ENCODE peak calls at places on chromosomes 1 and 21, in five cellular contexts. One of them, this sample, is unnamed.

GRCh38 chr1:94130851-94131595 is 10.1 kb upstream of the ABCA4 start:
- DNase-seq in fibroblast of mammary gland: peak
- DNase-seq in choroid plexus epithelial cell: peak
- DNase-seq in ovary: no peak
- DNase-seq in adrenal gland: no peak
- DNase-seq in this sample: peak

GRCh38 chr1:27372808-27373690 is 1.6 kb downstream of the FCN3 start:
- DNase-seq in choroid plexus epithelial cell: no peak
- DNase-seq in ovary: no peak
- DNase-seq in adrenal gland: no peak
- DNase-seq in fibroblast of mammary gland: no peak
- DNase-seq in this sample: no peak

GRCh38 chr1:242569867-242570266 is 45.4 kb upstream of the PLD5 start:
- DNase-seq in choroid plexus epithelial cell: no peak
- DNase-seq in fibroblast of mammary gland: peak
- DNase-seq in adrenal gland: no peak
- DNase-seq in ovary: no peak
- DNase-seq in this sample: no peak

GRCh38 chr1:25616932-25617625 is 488 bp downstream of the MAN1C1 start:
- DNase-seq in ovary: peak
- DNase-seq in adrenal gland: peak
- DNase-seq in fibroblast of mammary gland: no peak
- DNase-seq in choroid plexus epithelial cell: peak
- DNase-seq in this sample: no peak

GRCh38 chr1:231219422-231220401 is 21.3 kb upstream of the GNPAT start:
- DNase-seq in fibroblast of mammary gland: no peak
- DNase-seq in ovary: no peak
- DNase-seq in adrenal gland: no peak
- DNase-seq in choroid plexus epithelial cell: no peak
- DNase-seq in this sample: no peak

GRCh38 chr1:109094377-109094803 is 3.8 kb downstream of the TMEM167B start:
- DNase-seq in ovary: no peak
- DNase-seq in choroid plexus epithelial cell: peak
- DNase-seq in adrenal gland: no peak
- DNase-seq in fibroblast of mammary gland: peak
- DNase-seq in this sample: no peak

GRCh38 chr1:210441028-210441427 is 112.3 kb downstream of the HHAT start:
- DNase-seq in ovary: no peak
- DNase-seq in fibroblast of mammary gland: no peak
- DNase-seq in choroid plexus epithelial cell: no peak
- DNase-seq in adrenal gland: no peak
- DNase-seq in this sample: no peak

GRCh38 chr1:159421821-159422220 is 10.2 kb upstream of the OR10J4 start:
- DNase-seq in choroid plexus epithelial cell: no peak
- DNase-seq in ovary: no peak
- DNase-seq in adrenal gland: no peak
- DNase-seq in fibroblast of mammary gland: no peak
- DNase-seq in this sample: no peak

GRCh38 chr1:18007391-18008106 is 100.0 kb upstream of the IGSF21 start:
- DNase-seq in fibroblast of mammary gland: no peak
- DNase-seq in adrenal gland: no peak
- DNase-seq in ovary: no peak
- DNase-seq in choroid plexus epithelial cell: no peak
- DNase-seq in this sample: no peak

GRCh38 chr1:43847290-43847689 is 86.3 kb upstream of the ARTN start:
- DNase-seq in adrenal gland: no peak
- DNase-seq in fibroblast of mammary gland: no peak
- DNase-seq in choroid plexus epithelial cell: peak
- DNase-seq in ovary: no peak
- DNase-seq in this sample: no peak

GRCh38 chr1:78377356-78377928 is 113.3 kb upstream of the PTGFR start:
- DNase-seq in ovary: no peak
- DNase-seq in choroid plexus epithelial cell: peak
- DNase-seq in adrenal gland: no peak
- DNase-seq in fibroblast of mammary gland: peak
- DNase-seq in this sample: no peak

GRCh38 chr1:24108334-24109165 is 3.4 kb downstream of the MYOM3 start:
- DNase-seq in ovary: no peak
- DNase-seq in adrenal gland: peak
- DNase-seq in choroid plexus epithelial cell: peak
- DNase-seq in fibroblast of mammary gland: peak
- DNase-seq in this sample: peak

GRCh38 chr1:187471555-187471954 is 642.8 kb downstream of the PLA2G4A start:
- DNase-seq in ovary: no peak
- DNase-seq in fibroblast of mammary gland: no peak
- DNase-seq in adrenal gland: no peak
- DNase-seq in choroid plexus epithelial cell: peak
- DNase-seq in this sample: peak

GRCh38 chr1:42146127-42146915 is 6.9 kb upstream of the GUCA2B start:
- DNase-seq in adrenal gland: no peak
- DNase-seq in fibroblast of mammary gland: no peak
- DNase-seq in ovary: no peak
- DNase-seq in choroid plexus epithelial cell: no peak
- DNase-seq in this sample: no peak

GRCh38 chr1:182968846-182969734 is 16.1 kb upstream of the SHCBP1L start:
- DNase-seq in ovary: no peak
- DNase-seq in choroid plexus epithelial cell: no peak
- DNase-seq in fibroblast of mammary gland: no peak
- DNase-seq in adrenal gland: no peak
- DNase-seq in this sample: no peak

GRCh38 chr1:62177621-62178020 is 17.0 kb upstream of the L1TD1 start:
- DNase-seq in adrenal gland: no peak
- DNase-seq in ovary: no peak
- DNase-seq in fibroblast of mammary gland: no peak
- DNase-seq in choroid plexus epithelial cell: no peak
- DNase-seq in this sample: no peak

GRCh38 chr1:205442051-205442721 is 13.7 kb downstream of the BLACAT1 start:
- DNase-seq in choroid plexus epithelial cell: no peak
- DNase-seq in adrenal gland: no peak
- DNase-seq in fibroblast of mammary gland: no peak
- DNase-seq in ovary: no peak
- DNase-seq in this sample: no peak

GRCh38 chr1:226912587-226913176 is 27.4 kb upstream of the COQ8A start:
- DNase-seq in adrenal gland: peak
- DNase-seq in fibroblast of mammary gland: peak
- DNase-seq in ovary: peak
- DNase-seq in choroid plexus epithelial cell: peak
- DNase-seq in this sample: peak

GRCh38 chr1:212478467-212479025 is 45.8 kb downstream of the NENF start:
- DNase-seq in ovary: no peak
- DNase-seq in fibroblast of mammary gland: no peak
- DNase-seq in adrenal gland: no peak
- DNase-seq in choroid plexus epithelial cell: no peak
- DNase-seq in this sample: no peak

DNA sequence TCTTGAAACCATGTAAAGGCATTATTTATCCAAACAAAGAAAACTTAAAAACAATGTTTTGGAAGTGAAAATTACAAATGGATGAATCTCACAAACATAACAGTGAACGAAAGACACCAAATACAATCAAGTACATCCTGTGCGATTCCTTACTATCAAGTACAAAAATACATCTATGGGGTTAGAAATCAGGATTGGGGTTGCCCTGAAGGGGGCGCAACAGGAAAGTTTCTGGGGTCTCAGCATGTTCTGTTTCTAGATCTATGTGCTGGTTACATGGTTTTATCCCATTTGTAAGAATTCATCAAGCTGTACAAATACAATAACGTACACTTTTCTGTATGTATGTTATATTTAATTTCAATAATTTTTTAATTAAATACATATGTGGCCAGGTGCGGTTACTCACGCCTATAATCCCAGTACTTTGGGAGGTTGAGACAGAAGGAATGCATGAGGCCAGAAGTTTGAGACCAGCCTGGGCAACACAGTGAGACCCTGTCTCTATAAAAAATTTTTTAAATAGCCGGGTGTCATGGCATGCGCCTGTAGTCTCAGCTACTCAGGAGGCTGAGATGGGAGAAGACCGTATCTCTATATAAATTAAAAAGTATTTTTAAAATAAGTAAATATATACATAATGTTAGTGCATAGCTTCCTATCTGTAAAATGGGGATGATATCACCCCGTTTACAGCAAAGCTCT is 121.5 kb upstream of the SOD1 start:
- DNase-seq in fibroblast of mammary gland: no peak
- DNase-seq in ovary: no peak
- DNase-seq in adrenal gland: no peak
- DNase-seq in choroid plexus epithelial cell: no peak
- DNase-seq in this sample: no peak
- TF ChIP-seq CTCF in fibroblast of mammary gland: no peak
- TF ChIP-seq CTCF in ovary: no peak
- TF ChIP-seq CTCF in adrenal gland: no peak
- TF ChIP-seq CTCF in choroid plexus epithelial cell: peak
- TF ChIP-seq CTCF in this sample: no peak

GRCh38 chr1:61095127-61095812 is 12.9 kb downstream of the NFIA start:
- DNase-seq in ovary: no peak
- DNase-seq in adrenal gland: no peak
- DNase-seq in fibroblast of mammary gland: no peak
- DNase-seq in choroid plexus epithelial cell: no peak
- DNase-seq in this sample: no peak

GRCh38 chr1:61093525-61094137 is 11.3 kb downstream of the NFIA start:
- DNase-seq in fibroblast of mammary gland: peak
- DNase-seq in adrenal gland: no peak
- DNase-seq in choroid plexus epithelial cell: no peak
- DNase-seq in ovary: no peak
- DNase-seq in this sample: no peak

GRCh38 chr1:61097326-61097725 is 15.0 kb downstream of the NFIA start:
- DNase-seq in choroid plexus epithelial cell: peak
- DNase-seq in adrenal gland: no peak
- DNase-seq in ovary: no peak
- DNase-seq in fibroblast of mammary gland: peak
- DNase-seq in this sample: peak

GRCh38 chr1:61092643-61093042 is 10.3 kb downstream of the NFIA start:
- DNase-seq in adrenal gland: no peak
- DNase-seq in fibroblast of mammary gland: no peak
- DNase-seq in ovary: no peak
- DNase-seq in choroid plexus epithelial cell: no peak
- DNase-seq in this sample: no peak

DNA sequence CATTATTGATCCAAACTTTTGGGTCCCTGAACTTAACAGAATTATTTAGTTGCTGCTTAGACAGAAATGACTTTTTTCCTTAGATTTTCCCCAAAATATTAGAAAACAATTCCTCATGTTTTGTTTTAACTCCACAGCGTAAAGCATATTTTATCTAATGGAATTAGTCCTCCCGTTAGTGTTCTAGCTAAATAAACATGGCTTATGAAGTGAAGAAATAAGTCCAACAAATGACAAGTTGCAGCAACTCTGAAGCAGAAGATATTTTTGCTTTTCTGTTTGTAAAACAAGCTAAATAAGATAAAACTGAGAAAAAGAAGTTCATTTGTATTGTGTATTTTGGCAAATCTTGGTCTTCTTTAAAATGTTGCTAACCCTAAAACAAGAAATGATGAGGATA is 12.3 kb downstream of the NFIA start:
- DNase-seq in fibroblast of mammary gland: no peak
- DNase-seq in choroid plexus epithelial cell: no peak
- DNase-seq in ovary: no peak
- DNase-seq in adrenal gland: no peak
- DNase-seq in this sample: no peak
- H3K4me3 ChIP-seq in fibroblast of mammary gland: no peak
- H3K4me3 ChIP-seq in choroid plexus epithelial cell: no peak
- H3K4me3 ChIP-seq in ovary: no peak
- H3K4me3 ChIP-seq in adrenal gland: no peak
- H3K4me3 ChIP-seq in this sample: no peak

DNA sequence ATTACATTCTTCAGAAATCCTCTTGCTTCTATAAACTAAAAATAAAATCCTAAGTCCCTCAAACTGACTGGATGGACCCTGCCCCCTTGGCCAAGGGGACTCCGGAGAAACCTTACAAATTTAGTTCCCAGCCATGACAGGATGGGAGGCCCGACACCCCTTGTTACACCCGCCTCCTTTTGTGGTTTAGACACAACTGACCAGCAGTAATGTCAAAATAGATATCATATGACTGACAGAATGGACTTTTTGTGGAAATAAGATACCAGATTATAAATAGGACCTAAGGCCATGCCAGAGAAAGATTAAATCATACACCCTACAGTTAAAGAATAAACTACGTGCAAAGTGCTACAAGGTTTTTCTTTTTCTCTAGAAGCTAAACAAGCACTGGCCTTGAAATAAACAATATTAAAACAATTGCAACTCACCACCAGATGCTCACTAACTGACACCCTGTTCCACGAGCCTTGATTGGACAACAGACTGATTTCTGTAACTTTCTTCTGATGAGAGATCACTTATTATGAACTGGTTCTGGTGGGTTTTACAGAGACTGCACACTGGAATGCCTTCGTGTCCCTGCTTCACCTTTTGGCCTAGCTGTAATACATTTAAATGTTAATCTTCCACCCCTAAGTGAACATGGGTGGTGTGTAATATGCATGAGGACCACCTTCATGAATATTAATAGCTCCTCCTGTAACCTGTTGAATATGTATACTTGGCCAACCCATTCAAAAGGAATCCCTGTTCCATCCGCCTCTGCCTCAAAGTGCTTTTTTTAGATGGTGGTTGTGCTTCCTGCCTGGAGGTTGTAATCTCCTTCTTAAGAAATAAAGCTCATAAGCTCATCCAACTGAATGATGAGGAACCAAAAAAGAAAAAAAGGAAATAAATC is 99.6 kb downstream of the ODF2L start:
- DNase-seq in fibroblast of mammary gland: no peak
- DNase-seq in adrenal gland: no peak
- DNase-seq in ovary: no peak
- DNase-seq in choroid plexus epithelial cell: no peak
- DNase-seq in this sample: no peak
- TF ChIP-seq CTCF in fibroblast of mammary gland: no peak
- TF ChIP-seq CTCF in adrenal gland: no peak
- TF ChIP-seq CTCF in ovary: no peak
- TF ChIP-seq CTCF in choroid plexus epithelial cell: no peak
- TF ChIP-seq CTCF in this sample: no peak

DNA sequence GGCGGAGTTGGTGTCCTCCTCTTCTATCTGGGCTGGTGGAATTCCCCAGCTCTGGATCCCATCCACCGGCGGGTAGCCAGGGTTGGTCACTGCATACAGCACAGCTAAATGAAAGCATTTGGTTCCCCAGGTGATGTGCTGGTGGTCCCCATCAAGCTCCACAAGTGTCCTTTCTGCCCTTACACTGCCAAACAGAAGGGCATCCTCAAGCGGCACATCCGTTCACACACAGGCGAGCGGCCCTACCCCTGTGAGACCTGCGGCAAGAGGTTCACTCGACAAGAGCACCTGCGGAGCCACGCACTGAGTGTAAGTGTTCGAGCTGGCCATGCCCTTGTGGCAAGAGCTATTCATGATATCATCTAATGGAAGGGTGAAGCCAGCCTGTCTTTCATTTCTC is 15.9 kb downstream of the ZBTB8B start:
- DNase-seq in fibroblast of mammary gland: no peak
- DNase-seq in adrenal gland: no peak
- DNase-seq in choroid plexus epithelial cell: no peak
- DNase-seq in ovary: no peak
- DNase-seq in this sample: no peak
- H3K4me3 ChIP-seq in fibroblast of mammary gland: no peak
- H3K4me3 ChIP-seq in adrenal gland: no peak
- H3K4me3 ChIP-seq in choroid plexus epithelial cell: no peak
- H3K4me3 ChIP-seq in ovary: no peak
- H3K4me3 ChIP-seq in this sample: no peak

GRCh38 chr21:40699366-40699765 is 147.6 kb downstream of the DSCAM start:
- DNase-seq in ovary: no peak
- DNase-seq in choroid plexus epithelial cell: no peak
- DNase-seq in fibroblast of mammary gland: no peak
- DNase-seq in adrenal gland: no peak
- DNase-seq in this sample: no peak

GRCh38 chr21:40696246-40696645 is 150.7 kb downstream of the DSCAM start:
- DNase-seq in fibroblast of mammary gland: no peak
- DNase-seq in ovary: no peak
- DNase-seq in adrenal gland: no peak
- DNase-seq in choroid plexus epithelial cell: no peak
- DNase-seq in this sample: no peak
- TF ChIP-seq CTCF in fibroblast of mammary gland: no peak
- TF ChIP-seq CTCF in ovary: no peak
- TF ChIP-seq CTCF in adrenal gland: no peak
- TF ChIP-seq CTCF in choroid plexus epithelial cell: no peak
- TF ChIP-seq CTCF in this sample: no peak

This sample was measured in fibroblast of pulmonary artery.